ENCODE peak calls at places on chromosomes 1 and 21, in nine cellular contexts. S is K562, C is stomach, L is IMR-90, Y is prostate gland, K is sigmoid colon, I is A549, M is heart left ventricle, P is breast epithelium. E is an unnamed sample.
A peak's percentile ranks its signal among the peaks of the same experiment; 100 is the strongest.

GRCh38 chr1:29171089-29171488 is 10.6 kb downstream of the SRSF4 start:
- DNase-seq in S (no peak), C (no peak), L (no peak), Y (no peak), K (no peak), I (no peak), M (no peak), P (no peak), E (no peak)

GRCh38 chr21:15343066-15343465 is 278.3 kb upstream of the NRIP1 start:
- DNase-seq in S (no peak), C (no peak), L (no peak), Y (no peak), K (no peak), I (no peak), M (no peak), P (no peak), E (no peak)

GRCh38 chr21:36589352-36589971 is 109.5 kb upstream of the SIM2 start:
- DNase-seq in S (peak; percentile 66), C (peak; percentile 54), L (peak; percentile 27), Y (no peak), K (no peak), I (no peak), M (no peak), P (no peak), E (peak; percentile 59)

GRCh38 chr1:33008051-33008914 is 28.4 kb downstream of the AK2 start:
- DNase-seq in S (no peak), C (peak; percentile 83), L (no peak), Y (peak; percentile 72), K (no peak), I (no peak), M (no peak), P (no peak), E (no peak)

GRCh38 chr1:229980009-229980408 is 87.0 kb upstream of the GALNT2 start:
- DNase-seq in S (no peak), C (no peak), L (no peak), Y (peak; percentile 27), K (no peak), I (no peak), M (no peak), P (no peak), E (no peak)

GRCh38 chr1:40404670-40405462 is 31.3 kb downstream of the SMAP2 start:
- DNase-seq in S (peak; percentile 80), C (no peak), L (peak; percentile 79), Y (peak; percentile 38), K (no peak), I (peak; percentile 13), M (no peak), P (no peak), E (peak; percentile 51)

GRCh38 chr1:94496076-94496755 is 45.3 kb downstream of the F3 start:
- DNase-seq in S (no peak), C (no peak), L (no peak), Y (no peak), K (no peak), I (no peak), M (no peak), P (no peak), E (no peak)

GRCh38 chr1:225450491-225451191 is 22.8 kb upstream of the LBR start:
- DNase-seq in S (no peak), C (no peak), L (no peak), Y (no peak), K (peak; percentile 78), I (no peak), M (no peak), P (no peak), E (no peak)

GRCh38 chr1:202157945-202158344 is 2.5 kb downstream of the PTPN7 start:
- DNase-seq in S (no peak), C (no peak), L (no peak), Y (no peak), K (no peak), I (no peak), M (no peak), P (no peak), E (no peak)

GRCh38 chr1:202161151-202162048 is 998 bp upstream of the PTPN7 start:
- DNase-seq in S (peak; percentile 63), C (no peak), L (no peak), Y (no peak), K (no peak), I (no peak), M (no peak), P (no peak), E (no peak)

GRCh38 chr1:202158810-202159533 is 1.4 kb downstream of the PTPN7 start:
- DNase-seq in S (peak; percentile 89), C (no peak), L (no peak), Y (no peak), K (no peak), I (no peak), M (no peak), P (no peak), E (no peak)

GRCh38 chr1:202160377-202160940 is at the start of gene PTPN7:
- DNase-seq in S (peak; percentile 75), C (peak; percentile 39), L (no peak), Y (no peak), K (no peak), I (no peak), M (no peak), P (no peak), E (no peak)

DNA sequence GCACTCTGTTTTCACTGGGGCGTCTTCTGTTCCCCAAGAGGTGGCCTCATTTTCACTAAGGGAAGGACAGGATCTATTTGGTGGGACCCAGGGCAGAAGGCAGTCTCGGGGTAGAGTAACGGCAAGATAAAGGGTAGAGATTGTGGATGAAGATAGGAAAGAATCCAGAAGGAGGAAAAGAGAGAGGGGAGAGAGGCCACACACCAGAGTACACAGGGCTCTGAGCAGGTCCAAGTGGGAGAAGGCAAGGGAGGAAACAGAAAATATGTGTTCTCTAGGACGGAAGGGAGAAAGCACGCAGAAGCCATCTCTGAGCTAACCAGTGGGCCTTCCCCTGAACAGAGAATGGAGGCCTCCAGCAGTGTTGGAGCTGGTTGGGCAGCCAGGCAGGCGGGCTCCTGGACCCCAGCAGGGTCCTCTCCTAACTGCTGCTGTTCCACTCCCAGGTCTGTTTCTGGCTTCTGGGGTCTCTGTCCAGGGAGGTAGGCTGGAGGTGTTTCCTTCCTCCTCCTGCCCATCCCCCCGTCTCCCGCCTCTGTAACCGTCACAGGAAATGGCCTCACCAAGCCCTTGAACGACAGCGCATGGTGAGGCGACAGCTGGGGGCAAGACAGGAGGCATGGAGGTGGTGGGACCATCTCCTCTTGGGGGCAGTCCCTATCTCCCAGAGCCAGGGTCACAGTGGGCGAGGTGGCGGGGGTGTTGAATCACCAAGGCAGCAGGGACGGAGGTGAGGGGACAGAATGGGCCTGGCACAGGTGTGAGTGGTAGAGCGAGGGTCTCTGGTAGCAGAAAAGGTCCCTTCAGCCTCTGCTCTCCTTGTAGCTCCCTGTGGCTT is 649 bp downstream of the PTPN7 start:
- DNase-seq in S (peak; percentile 89), C (no peak), L (no peak), Y (no peak), K (no peak), I (no peak), M (no peak), P (no peak), E (no peak)
- TF ChIP-seq POLR2A in S (peak; percentile 84), C (no peak), L (no peak), Y (no peak), K (no peak), I (no peak), M (no peak), P (no peak), E (no peak)

GRCh38 chr1:116287341-116288200 is 85.5 kb upstream of the ATP1A1 start:
- DNase-seq in S (no peak), C (no peak), L (no peak), Y (no peak), K (no peak), I (no peak), M (no peak), P (no peak), E (no peak)

GRCh38 chr1:116288201-116288598 is 84.8 kb upstream of the ATP1A1 start:
- DNase-seq in S (no peak), C (no peak), L (no peak), Y (no peak), K (no peak), I (no peak), M (no peak), P (no peak), E (no peak)

GRCh38 chr1:116284819-116285390 is 88.1 kb upstream of the ATP1A1 start:
- DNase-seq in S (no peak), C (no peak), L (no peak), Y (no peak), K (no peak), I (no peak), M (peak; percentile 26), P (no peak), E (no peak)

GRCh38 chr1:116289219-116289618 is 83.8 kb upstream of the ATP1A1 start:
- DNase-seq in S (no peak), C (no peak), L (no peak), Y (peak; percentile 65), K (no peak), I (no peak), M (no peak), P (no peak), E (no peak)

GRCh38 chr1:116286541-116286971 is 86.5 kb upstream of the ATP1A1 start:
- DNase-seq in S (no peak), C (no peak), L (peak; percentile 26), Y (no peak), K (no peak), I (no peak), M (no peak), P (no peak), E (no peak)
- TF ChIP-seq POLR2A in S (no peak), C (no peak), L (no peak), Y (no peak), K (no peak), I (no peak), M (no peak), P (no peak), E (no peak)

GRCh38 chr1:160455153-160455517 is 54.8 kb downstream of the VANGL2 start:
- DNase-seq in S (no peak), C (no peak), L (no peak), Y (no peak), K (no peak), I (no peak), M (no peak), P (no peak), E (no peak)

GRCh38 chr1:160453443-160453842 is 53.1 kb downstream of the VANGL2 start:
- DNase-seq in S (no peak), C (no peak), L (no peak), Y (no peak), K (no peak), I (no peak), M (no peak), P (no peak), E (no peak)

GRCh38 chr1:160451119-160451858 is 50.9 kb downstream of the VANGL2 start:
- DNase-seq in S (no peak), C (no peak), L (no peak), Y (no peak), K (no peak), I (no peak), M (no peak), P (no peak), E (no peak)

GRCh38 chr1:160451859-160452232 is 51.5 kb downstream of the VANGL2 start:
- DNase-seq in S (no peak), C (no peak), L (no peak), Y (no peak), K (no peak), I (no peak), M (no peak), P (no peak), E (no peak)

GRCh38 chr1:160454371-160455152 is 54.2 kb downstream of the VANGL2 start:
- DNase-seq in S (no peak), C (no peak), L (no peak), Y (no peak), K (no peak), I (no peak), M (no peak), P (no peak), E (no peak)
- TF ChIP-seq POLR2A in S (no peak), C (no peak), L (no peak), Y (no peak), K (no peak), I (no peak), M (no peak), P (no peak), E (no peak)

GRCh38 chr21:31731112-31731801 is 661 bp downstream of the SCAF4 start:
- DNase-seq in S (peak; percentile 65), C (peak; percentile 40), L (no peak), Y (peak; percentile 35), K (peak; percentile 79), I (peak; percentile 16), M (peak; percentile 43), P (peak; percentile 57), E (no peak)

GRCh38 chr21:31732891-31733520 is 1.1 kb upstream of the SCAF4 start:
- DNase-seq in S (peak; percentile 71), C (no peak), L (peak; percentile 35), Y (no peak), K (peak; percentile 66), I (peak; percentile 5), M (no peak), P (no peak), E (no peak)

GRCh38 chr21:31733521-31734149 is 1.7 kb upstream of the SCAF4 start:
- DNase-seq in S (peak; percentile 76), C (no peak), L (peak; percentile 7), Y (no peak), K (no peak), I (no peak), M (no peak), P (no peak), E (no peak)

GRCh38 chr21:31731802-31732537 is at the start of gene SCAF4:
- DNase-seq in S (peak; percentile 95), C (peak; percentile 91), L (peak; percentile 87), Y (peak; percentile 88), K (peak; percentile 94), I (peak; percentile 59), M (peak; percentile 93), P (peak; percentile 89), E (peak; percentile 56)

GRCh38 chr21:31732538-31732864 is 583 bp upstream of the SCAF4 start:
- DNase-seq in S (no peak), C (no peak), L (no peak), Y (no peak), K (no peak), I (no peak), M (no peak), P (no peak), E (no peak)
- TF ChIP-seq POLR2A in S (no peak), C (no peak), L (no peak), Y (no peak), K (no peak), I (no peak), M (no peak), P (no peak), E (no peak)

E was measured in HCT116.